ENCODE peak calls at places on chromosomes 6 and 20, in four cellular contexts. S is cardiac muscle cell; R is fibroblast of lung; C is CD8-positive, alpha-beta T cell. B is an unnamed sample. For H3K4me1 and H3K9me3, the result is how much of the 10 kb centered on the place peaks cover.

GRCh38 chr6:138695193-138695592 is 78.4 kb upstream of the CCDC28A start:
- DNase-seq in C (no peak), S (no peak), R (no peak), B (no peak)

GRCh38 chr6:72182337-72183246 is 296.2 kb downstream of the RIMS1 start:
- DNase-seq in R (peak), S (peak), C (no peak), B (peak)

GRCh38 chr6:109794201-109794926 is 103.3 kb downstream of the FIG4 start:
- DNase-seq in S (no peak), C (no peak), R (peak), B (peak)

GRCh38 chr20:38168791-38169589 is 3.9 kb upstream of the TGM2 start:
- DNase-seq in C (no peak), S (no peak), R (no peak), B (no peak)

GRCh38 chr6:98547634-98548033 is 286.7 kb upstream of the POU3F2 start:
- DNase-seq in C (no peak), S (peak), R (peak), B (no peak)

GRCh38 chr20:62700261-62700925 is 8.2 kb upstream of the NTSR1 start:
- DNase-seq in R (no peak), S (no peak), C (no peak), B (no peak)

GRCh38 chr20:401682-402495 is 6.2 kb upstream of the RBCK1 start:
- DNase-seq in S (no peak), C (no peak), R (peak), B (no peak)

GRCh38 chr20:46004187-46004586 is 4.5 kb upstream of the MMP9 start:
- DNase-seq in S (no peak), R (no peak), C (no peak), B (no peak)

GRCh38 chr6:145830612-145831011 is 16.0 kb upstream of the FBXO30 start:
- DNase-seq in S (no peak), R (no peak), C (no peak), B (no peak)

GRCh38 chr6:53313784-53314382 is 34.9 kb downstream of the ELOVL5 start:
- DNase-seq in R (peak), S (no peak), C (no peak), B (no peak)

GRCh38 chr20:20130399-20130798 is 78.1 kb downstream of the CFAP61 start:
- DNase-seq in S (no peak), C (no peak), R (no peak), B (peak)

GRCh38 chr20:34942301-34942700 is 13.3 kb downstream of the GSS start:
- DNase-seq in C (no peak), R (no peak), S (no peak), B (no peak)

GRCh38 chr6:155154158-155154830 is 109.5 kb upstream of the CLDN20 start:
- DNase-seq in R (peak), C (no peak), S (no peak), B (no peak)

GRCh38 chr6:41053056-41053455 is at the start of gene APOBEC2:
- DNase-seq in R (no peak), S (peak), C (no peak), B (no peak)

GRCh38 chr6:34791164-34791841 is 580 bp upstream of the BLTP3A start:
- DNase-seq in R (peak), S (peak), C (peak), B (peak)
- TF ChIP-seq CTCF in R (peak), S (peak), C (no peak), B (peak)

DNA sequence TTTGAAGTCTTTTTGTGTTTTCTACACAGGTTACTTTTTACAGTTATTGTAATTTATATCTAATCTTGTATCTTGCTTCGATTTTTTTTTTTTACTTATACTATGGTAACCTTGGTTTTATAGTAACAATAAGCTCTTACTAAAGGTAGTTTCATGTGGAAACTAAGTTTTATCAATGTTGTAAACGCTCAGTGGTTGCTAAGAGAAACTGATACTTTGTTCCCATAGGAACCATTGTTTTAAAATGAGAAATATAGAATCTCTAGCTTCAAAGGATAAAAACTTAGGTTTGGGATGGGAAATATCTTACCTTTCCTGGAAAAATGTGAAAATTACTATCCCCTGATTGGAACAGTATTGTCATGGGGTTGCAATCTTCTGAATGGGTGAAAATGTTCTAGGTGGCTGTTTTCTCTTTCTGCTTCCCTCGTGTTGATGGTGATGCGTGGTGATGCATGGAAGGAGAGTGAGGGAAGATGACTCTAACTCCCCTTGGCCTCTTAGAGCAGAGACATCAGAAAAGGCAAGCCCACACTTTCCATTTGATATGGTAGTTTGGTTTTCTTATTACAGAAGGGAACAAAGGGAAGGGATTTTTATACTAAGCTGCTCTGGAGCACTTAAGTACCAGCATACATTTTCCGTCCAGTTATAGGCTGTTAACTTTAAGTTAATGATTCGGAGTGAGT is 23.5 kb upstream of the BACH2 start:
- DNase-seq in C (no peak), S (no peak), R (no peak), B (no peak)
- H3K4me1 ChIP-seq in C (under half), S (under half), R (under half), B (under half)

GRCh38 chr20:30487947-30488926 is 769.2 kb upstream of the DEFB115 start:
- DNase-seq in C (no peak), R (no peak), S (no peak), B (no peak)
- H3K9me3 ChIP-seq in C (under half), R (under half), S (under half), B (under half)

DNA sequence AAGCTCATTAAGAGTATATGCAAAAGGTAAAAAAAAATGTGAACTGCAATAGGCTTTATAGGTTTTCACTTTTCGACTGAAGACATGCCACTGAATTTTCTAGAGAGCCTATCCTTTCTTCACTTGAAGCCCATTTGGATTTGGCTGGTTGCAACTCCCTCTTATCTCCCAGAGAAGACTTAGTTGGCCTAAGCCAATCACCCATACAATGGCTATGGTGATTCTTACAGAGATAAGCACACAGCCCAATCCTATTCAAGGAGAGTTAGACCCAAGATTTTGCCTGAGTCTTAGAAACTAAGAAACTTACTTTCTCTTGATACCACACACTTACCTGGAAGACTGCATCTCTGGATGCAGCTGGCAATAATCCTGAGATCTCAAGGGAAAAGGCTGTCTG is 167.3 kb upstream of the PTCHD4 start:
- DNase-seq in C (no peak), S (no peak), R (no peak), B (no peak)
- TF ChIP-seq CTCF in C (no peak), S (no peak), R (no peak), B (no peak)

DNA sequence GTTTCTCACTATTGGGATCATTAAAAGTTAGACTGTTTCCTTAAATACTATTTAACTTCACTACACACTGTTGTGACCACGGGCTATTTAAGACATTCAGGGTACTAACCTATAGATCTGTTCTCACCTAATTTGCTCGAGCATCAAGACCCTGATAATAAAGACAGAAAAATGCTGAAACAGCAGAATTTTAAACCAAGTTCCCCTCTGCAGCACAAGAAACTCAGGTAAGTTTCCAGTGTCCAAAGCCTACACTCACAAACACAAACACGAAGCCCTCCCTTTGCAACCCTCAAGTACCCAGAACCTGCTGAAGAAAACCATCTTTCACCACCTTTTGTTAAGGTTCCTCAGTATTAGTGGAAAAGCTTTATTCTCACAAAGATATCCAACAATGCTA is 4.0 kb downstream of the SNX5 start:
- DNase-seq in C (no peak), S (no peak), R (no peak), B (no peak)
- H3K4me1 ChIP-seq in C (under half), S (under half), R (under half), B (under half)

DNA sequence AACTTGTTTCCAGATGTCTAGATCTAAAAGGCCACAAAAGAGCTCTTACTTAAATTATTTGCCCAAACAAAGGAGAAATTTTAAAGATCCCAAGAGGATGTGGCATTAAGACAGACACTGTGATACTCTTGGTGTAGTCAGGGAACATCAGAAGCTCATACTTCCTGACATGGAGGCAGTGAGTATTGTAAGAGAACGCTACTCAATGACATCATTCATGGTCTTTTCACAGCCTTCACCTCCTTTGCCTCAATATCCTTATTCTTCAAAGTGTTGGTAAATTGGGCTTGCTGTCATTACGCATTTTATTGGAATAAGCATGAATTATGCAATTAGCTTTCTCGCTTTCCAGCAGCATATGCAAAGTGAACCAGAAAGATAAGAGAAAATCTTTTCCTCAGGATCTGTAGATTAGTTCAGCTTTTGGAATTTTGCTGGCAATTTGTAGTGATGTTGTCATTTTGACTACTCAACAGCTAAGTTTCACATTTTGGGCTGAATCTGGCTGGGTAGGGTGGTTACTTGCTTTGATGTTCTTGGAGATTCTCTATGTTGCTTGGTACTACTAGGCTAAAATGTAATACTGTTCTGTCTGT is 1012.2 kb downstream of the KIF16B start:
- DNase-seq in R (no peak), C (no peak), S (no peak), B (no peak)
- H3K9me3 ChIP-seq in R (under half), C (under half), S (under half), B (under half)

DNA sequence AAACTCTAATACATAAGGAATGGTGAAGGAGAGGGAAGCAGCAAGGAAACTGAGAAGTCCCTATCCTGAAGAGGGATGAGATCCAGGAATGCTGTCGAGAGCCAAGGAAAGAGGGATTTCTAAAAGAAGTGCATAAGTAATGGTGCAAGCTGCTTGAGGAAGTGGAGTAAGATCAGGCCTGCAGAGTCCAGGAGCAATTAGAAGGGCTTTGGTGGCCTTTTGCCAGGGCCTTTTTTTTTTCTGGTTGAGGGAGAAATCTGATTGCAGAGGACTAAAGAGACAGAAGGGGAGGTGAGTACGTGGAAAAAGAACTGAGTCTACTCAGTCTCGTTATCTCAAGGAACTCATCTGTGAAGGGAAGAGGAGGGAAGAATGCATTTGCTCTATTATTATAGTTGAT is 396.2 kb downstream of the UTRN start:
- DNase-seq in S (no peak), R (no peak), C (no peak), B (no peak)
- TF ChIP-seq CTCF in S (no peak), R (no peak), C (no peak), B (no peak)

GRCh38 chr20:1656844-1657243 is 735 bp downstream of the SIRPG start:
- DNase-seq in C (no peak), R (no peak), S (no peak), B (no peak)

GRCh38 chr20:1652104-1652503 is 5.5 kb downstream of the SIRPG start:
- DNase-seq in S (no peak), R (no peak), C (no peak), B (no peak)

GRCh38 chr20:1652960-1653359 is 4.6 kb downstream of the SIRPG start:
- DNase-seq in S (no peak), C (no peak), R (no peak), B (no peak)

GRCh38 chr20:1657556-1658334 is at the start of gene SIRPG:
- DNase-seq in R (no peak), C (no peak), S (no peak), B (no peak)

GRCh38 chr20:1654994-1655393 is 2.6 kb downstream of the SIRPG start:
- DNase-seq in R (no peak), C (no peak), S (no peak), B (no peak)
- H3K4me1 ChIP-seq in R (under half), C (half or more), S (under half), B (under half)